ENCODE peak calls at places on chromosomes 1 and 21, in nine cellular contexts. T is IMR-90, P is endodermal cell, W is ascending aorta, R is Panc1, L is right atrium auricular region, X is H9, S is uterus, Y is A549. M is an unnamed sample.

GRCh38 chr1:10633416-10633815 is 158.7 kb downstream of the PEX14 start:
- DNase-seq in T (no peak), P (no peak), W (no peak), R (no peak), L (no peak), X (no peak), S (no peak), Y (no peak), M (no peak)

GRCh38 chr1:29227511-29227910 is 3.2 kb downstream of the MECR start:
- DNase-seq in T (no peak), P (peak), W (no peak), R (no peak), L (no peak), X (peak), S (no peak), Y (no peak), M (no peak)

GRCh38 chr1:207890136-207890738 is 20.7 kb downstream of the CD34 start:
- DNase-seq in T (peak), P (no peak), W (no peak), R (no peak), L (peak), X (no peak), S (peak), Y (no peak), M (no peak)

GRCh38 chr1:232207089-232207723 is 422.7 kb downstream of the SIPA1L2 start:
- DNase-seq in T (peak), P (peak), W (no peak), R (no peak), L (no peak), X (no peak), S (no peak), Y (no peak), M (no peak)

GRCh38 chr1:14522331-14523241 is 75.9 kb upstream of the KAZN start:
- DNase-seq in T (peak), P (peak), W (no peak), R (no peak), L (peak), X (peak), S (peak), Y (peak), M (no peak)

GRCh38 chr1:178938959-178939317 is 68.1 kb upstream of the ANGPTL1 start:
- DNase-seq in T (peak), P (no peak), W (peak), R (no peak), L (peak), X (no peak), S (peak), Y (no peak), M (no peak)

GRCh38 chr1:168421399-168422004 is 122.3 kb downstream of the XCL2 start:
- DNase-seq in T (no peak), P (no peak), W (no peak), R (no peak), L (no peak), X (no peak), S (no peak), Y (no peak), M (no peak)

GRCh38 chr1:236622407-236622806 is 18.1 kb upstream of the HEATR1 start:
- DNase-seq in T (no peak), P (no peak), W (no peak), R (no peak), L (no peak), X (no peak), S (no peak), Y (no peak), M (no peak)

GRCh38 chr1:30966690-30967369 is 58.3 kb upstream of the SDC3 start:
- DNase-seq in T (peak), P (no peak), W (no peak), R (no peak), L (no peak), X (no peak), S (no peak), Y (peak), M (no peak)

GRCh38 chr1:177174921-177175634 is 4.3 kb downstream of the BRINP2 start:
- DNase-seq in T (no peak), P (no peak), W (no peak), R (no peak), L (no peak), X (no peak), S (no peak), Y (no peak), M (no peak)

GRCh38 chr1:192747942-192748341 is 60.9 kb upstream of the RGS2 start:
- DNase-seq in T (peak), P (no peak), W (no peak), R (no peak), L (no peak), X (no peak), S (no peak), Y (peak), M (no peak)

GRCh38 chr1:109610609-109611307 is 8.7 kb downstream of the GNAT2 start:
- DNase-seq in T (peak), P (peak), W (no peak), R (no peak), L (no peak), X (no peak), S (no peak), Y (no peak), M (no peak)

GRCh38 chr1:230702934-230703678 is 10.8 kb downstream of the AGT start:
- DNase-seq in T (no peak), P (no peak), W (no peak), R (no peak), L (no peak), X (no peak), S (no peak), Y (no peak), M (no peak)

GRCh38 chr1:46174448-46175231 is at the start of gene TSPAN1:
- DNase-seq in T (peak), P (peak), W (peak), R (no peak), L (peak), X (no peak), S (peak), Y (no peak), M (no peak)

GRCh38 chr1:9135145-9135836 is 6.4 kb upstream of the GPR157 start:
- DNase-seq in T (no peak), P (no peak), W (no peak), R (no peak), L (no peak), X (no peak), S (no peak), Y (no peak), M (no peak)

GRCh38 chr1:186008920-186009737 is 274.9 kb downstream of the HMCN1 start:
- DNase-seq in T (peak), P (no peak), W (no peak), R (no peak), L (no peak), X (no peak), S (no peak), Y (no peak), M (no peak)

GRCh38 chr21:43306391-43306790 is 120.5 kb downstream of the SIK1 start:
- DNase-seq in T (no peak), P (no peak), W (no peak), R (no peak), L (no peak), X (no peak), S (no peak), Y (no peak), M (no peak)

GRCh38 chr1:181396171-181396670 is 87.1 kb upstream of the CACNA1E start:
- DNase-seq in T (no peak), P (no peak), W (no peak), R (no peak), L (no peak), X (no peak), S (no peak), Y (no peak), M (no peak)

GRCh38 chr1:9737716-9738115 is 86.0 kb downstream of the CLSTN1 start:
- DNase-seq in T (no peak), P (no peak), W (no peak), R (no peak), L (no peak), X (no peak), S (no peak), Y (no peak), M (no peak)

GRCh38 chr21:37168666-37169065 is 95.6 kb downstream of the TTC3 start:
- DNase-seq in T (no peak), P (no peak), W (no peak), R (no peak), L (no peak), X (no peak), S (no peak), Y (no peak), M (no peak)

GRCh38 chr1:56934400-56935080 is 31.3 kb downstream of the C8B start:
- DNase-seq in T (peak), P (peak), W (no peak), R (no peak), L (peak), X (no peak), S (no peak), Y (no peak), M (no peak)

GRCh38 chr1:206048582-206048981 is 4.4 kb upstream of the RHEX start:
- DNase-seq in T (no peak), P (no peak), W (no peak), R (no peak), L (no peak), X (no peak), S (no peak), Y (peak), M (no peak)

GRCh38 chr1:31785020-31785946 is 21.1 kb upstream of the ADGRB2 start:
- DNase-seq in T (no peak), P (peak), W (no peak), R (no peak), L (no peak), X (peak), S (no peak), Y (no peak), M (no peak)

GRCh38 chr1:156476501-156477298 is 23.9 kb downstream of the MEF2D start:
- DNase-seq in T (peak), P (peak), W (no peak), R (no peak), L (no peak), X (peak), S (peak), Y (peak), M (no peak)

GRCh38 chr1:248844526-248844925 is 6.5 kb downstream of the ZNF672 start:
- DNase-seq in T (no peak), P (peak), W (no peak), R (no peak), L (no peak), X (no peak), S (no peak), Y (no peak), M (no peak)

GRCh38 chr1:27086628-27087027 is 68.3 kb downstream of the SLC9A1 start:
- DNase-seq in T (no peak), P (no peak), W (no peak), R (no peak), L (no peak), X (no peak), S (no peak), Y (no peak), M (no peak)

GRCh38 chr1:110846861-110847260 is 26.1 kb upstream of the CD53 start:
- DNase-seq in T (no peak), P (no peak), W (no peak), R (no peak), L (no peak), X (no peak), S (no peak), Y (no peak), M (no peak)

GRCh38 chr1:24964811-24965570 is 34.9 kb upstream of the RUNX3 start:
- DNase-seq in T (peak), P (no peak), W (peak), R (no peak), L (no peak), X (peak), S (no peak), Y (no peak), M (no peak)

GRCh38 chr1:17919525-17920439 is 164.6 kb downstream of the ACTL8 start:
- DNase-seq in T (peak), P (peak), W (no peak), R (no peak), L (no peak), X (peak), S (no peak), Y (peak), M (no peak)

GRCh38 chr1:66520655-66521054 is 13.3 kb upstream of the SGIP1 start:
- DNase-seq in T (no peak), P (no peak), W (no peak), R (no peak), L (no peak), X (no peak), S (no peak), Y (no peak), M (no peak)

GRCh38 chr1:40122865-40123264 is 25.8 kb upstream of the PPT1 start:
- DNase-seq in T (no peak), P (no peak), W (no peak), R (no peak), L (no peak), X (no peak), S (no peak), Y (no peak), M (no peak)

GRCh38 chr1:5892370-5892769 is 99.9 kb downstream of the NPHP4 start:
- DNase-seq in T (no peak), P (no peak), W (no peak), R (no peak), L (no peak), X (no peak), S (no peak), Y (no peak), M (no peak)
- H3K27ac ChIP-seq in T (no peak), P (no peak), W (no peak), R (no peak), L (no peak), X (no peak), S (no peak), Y (no peak), M (no peak)

GRCh38 chr1:225811622-225812487 is 1.9 kb downstream of the EPHX1 start:
- DNase-seq in T (no peak), P (peak), W (no peak), R (no peak), L (peak), X (peak), S (no peak), Y (peak), M (no peak)
- TF ChIP-seq CTCF in T (peak), P (peak), W (peak), R (peak), L (no peak), X (peak), S (peak), Y (peak), M (peak)

GRCh38 chr1:229204863-229205777 is 65.8 kb upstream of the RAB4A start:
- DNase-seq in T (peak), P (no peak), W (no peak), R (no peak), L (no peak), X (no peak), S (peak), Y (no peak), M (no peak)
- H3K27ac ChIP-seq in T (peak), P (peak), W (peak), R (no peak), L (peak), X (no peak), S (peak), Y (no peak), M (peak)

DNA sequence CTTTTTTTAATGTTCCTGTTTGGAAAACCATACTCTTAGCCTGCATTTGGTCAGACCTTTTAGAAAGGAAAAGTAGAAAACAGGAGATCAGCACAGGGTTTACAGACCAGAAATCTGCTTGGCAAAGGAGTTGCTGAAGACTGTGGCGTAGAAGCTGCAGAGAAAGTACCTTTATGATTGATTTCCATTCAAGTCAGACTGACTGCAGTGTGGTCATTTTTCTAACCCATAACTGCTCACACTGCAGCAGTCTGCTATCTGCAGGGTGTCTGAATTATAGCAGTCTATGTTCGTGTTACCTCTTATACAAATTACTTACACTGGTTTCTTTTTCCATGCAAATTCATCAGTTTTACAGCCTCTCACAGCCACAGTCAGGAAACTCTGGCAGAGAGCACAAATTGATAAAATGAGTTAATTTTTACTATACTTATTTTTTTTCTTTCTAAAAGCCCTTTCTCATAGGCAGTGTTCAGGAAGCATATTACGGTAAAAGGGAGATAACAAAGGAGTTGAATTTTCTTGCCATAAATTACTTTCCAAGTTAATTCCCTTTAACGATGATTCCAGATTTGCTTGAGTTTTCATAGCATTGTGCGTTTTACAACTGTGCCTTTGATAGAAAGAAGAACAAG is 261.4 kb downstream of the NFIA start:
- DNase-seq in T (no peak), P (no peak), W (no peak), R (no peak), L (no peak), X (no peak), S (no peak), Y (no peak), M (no peak)
- TF ChIP-seq CTCF in T (no peak), P (no peak), W (no peak), R (no peak), L (no peak), X (no peak), S (no peak), Y (no peak), M (no peak)

GRCh38 chr1:202567747-202568146 is 142.5 kb downstream of the SYT2 start:
- DNase-seq in T (no peak), P (no peak), W (no peak), R (no peak), L (no peak), X (peak), S (no peak), Y (no peak), M (no peak)

GRCh38 chr1:202571719-202572339 is 138.4 kb downstream of the SYT2 start:
- DNase-seq in T (peak), P (peak), W (no peak), R (peak), L (no peak), X (no peak), S (no peak), Y (peak), M (no peak)

GRCh38 chr1:202572867-202573266 is 137.4 kb downstream of the SYT2 start:
- DNase-seq in T (no peak), P (no peak), W (no peak), R (no peak), L (no peak), X (no peak), S (no peak), Y (no peak), M (no peak)

GRCh38 chr1:202568466-202569196 is 141.6 kb downstream of the SYT2 start:
- DNase-seq in T (no peak), P (no peak), W (no peak), R (no peak), L (no peak), X (no peak), S (no peak), Y (no peak), M (no peak)

DNA sequence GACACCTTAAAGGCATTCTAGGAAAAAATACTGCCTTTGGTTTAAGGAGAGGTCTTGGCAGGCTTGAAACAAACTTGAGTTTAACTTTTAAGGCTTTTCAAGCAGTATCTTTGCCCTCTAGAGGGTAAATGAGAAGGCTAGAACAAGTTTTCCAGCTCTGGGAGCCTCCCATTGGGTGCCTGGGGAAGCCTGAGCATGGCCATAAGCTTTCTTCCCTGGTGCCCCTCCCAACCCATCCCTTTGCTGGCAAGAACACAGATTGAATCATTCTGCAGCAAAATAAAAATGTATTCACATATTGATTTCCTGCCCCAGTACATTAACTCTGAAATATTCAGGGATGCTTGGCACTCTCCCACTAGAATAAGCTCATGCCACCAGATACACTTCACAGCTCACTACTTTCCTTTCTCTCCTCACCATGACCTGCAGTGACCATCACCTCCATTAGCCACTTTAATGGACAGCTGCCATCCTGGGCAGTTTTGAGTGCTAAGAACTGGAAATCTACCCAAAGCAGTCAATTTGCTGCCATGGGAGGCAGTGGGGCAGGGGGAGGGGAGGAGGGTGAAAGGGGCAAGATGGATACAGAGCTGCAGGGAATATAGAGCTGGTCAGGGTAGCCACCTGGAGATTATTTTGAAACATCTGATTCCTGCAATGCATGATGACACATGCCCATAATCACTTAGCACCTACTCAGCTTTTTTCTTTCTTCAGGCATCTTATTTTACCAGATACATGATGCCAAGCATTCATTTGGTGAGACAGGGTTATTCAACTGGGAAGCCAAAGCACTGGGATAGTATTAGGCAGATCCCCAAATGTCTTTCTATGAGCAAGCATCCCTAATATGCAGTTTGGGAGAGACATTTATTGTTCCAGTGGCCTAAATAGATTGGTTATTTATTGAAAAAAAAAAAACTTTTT is 140.6 kb downstream of the SYT2 start:
- DNase-seq in T (no peak), P (peak), W (no peak), R (no peak), L (no peak), X (no peak), S (no peak), Y (no peak), M (no peak)
- H3K27ac ChIP-seq in T (no peak), P (no peak), W (peak), R (no peak), L (peak), X (no peak), S (peak), Y (no peak), M (peak)

M was measured in esophagus squamous epithelium.